ENCODE peak calls at places on chromosomes 5 and 9, in seven cellular contexts. One of them, this sample, is unnamed. For H3K4me1, the result is how much of the 10 kb centered on the place peaks cover.

GRCh38 chr5:40030661-40031060 is 605.9 kb upstream of the DAB2 start:
- DNase-seq in breast epithelium: no peak
- DNase-seq in stomach: no peak
- DNase-seq in GM12878: no peak
- DNase-seq in spleen: no peak
- DNase-seq in heart left ventricle: no peak
- DNase-seq in A549: no peak
- DNase-seq in this sample: no peak

GRCh38 chr5:57662991-57663390 is 180.4 kb upstream of the ACTBL2 start:
- DNase-seq in breast epithelium: no peak
- DNase-seq in stomach: no peak
- DNase-seq in GM12878: no peak
- DNase-seq in spleen: no peak
- DNase-seq in heart left ventricle: peak
- DNase-seq in A549: no peak
- DNase-seq in this sample: no peak

GRCh38 chr5:10702040-10702629 is 58.9 kb downstream of the DAP start:
- DNase-seq in breast epithelium: no peak
- DNase-seq in stomach: peak
- DNase-seq in GM12878: no peak
- DNase-seq in spleen: no peak
- DNase-seq in heart left ventricle: no peak
- DNase-seq in A549: no peak
- DNase-seq in this sample: no peak

GRCh38 chr5:151700816-151701215 is 14.1 kb upstream of the SPARC start:
- DNase-seq in breast epithelium: no peak
- DNase-seq in stomach: no peak
- DNase-seq in GM12878: peak
- DNase-seq in spleen: no peak
- DNase-seq in heart left ventricle: no peak
- DNase-seq in A549: no peak
- DNase-seq in this sample: no peak

GRCh38 chr9:87201316-87201715 is 254.0 kb upstream of the GAS1 start:
- DNase-seq in breast epithelium: no peak
- DNase-seq in stomach: no peak
- DNase-seq in GM12878: no peak
- DNase-seq in spleen: no peak
- DNase-seq in heart left ventricle: no peak
- DNase-seq in A549: no peak
- DNase-seq in this sample: no peak

GRCh38 chr9:113648586-113648985 is 185.1 kb downstream of the RGS3 start:
- DNase-seq in breast epithelium: no peak
- DNase-seq in stomach: no peak
- DNase-seq in GM12878: no peak
- DNase-seq in spleen: no peak
- DNase-seq in heart left ventricle: no peak
- DNase-seq in A549: no peak
- DNase-seq in this sample: peak

GRCh38 chr9:14769235-14769580 is 46.7 kb upstream of the CER1 start:
- DNase-seq in breast epithelium: no peak
- DNase-seq in stomach: no peak
- DNase-seq in GM12878: no peak
- DNase-seq in spleen: no peak
- DNase-seq in heart left ventricle: no peak
- DNase-seq in A549: no peak
- DNase-seq in this sample: no peak

GRCh38 chr9:134757206-134757975 is 115.8 kb downstream of the COL5A1 start:
- DNase-seq in breast epithelium: no peak
- DNase-seq in stomach: no peak
- DNase-seq in GM12878: no peak
- DNase-seq in spleen: peak
- DNase-seq in heart left ventricle: no peak
- DNase-seq in A549: no peak
- DNase-seq in this sample: no peak

GRCh38 chr5:16995372-16995771 is 59.3 kb upstream of the MYO10 start:
- DNase-seq in breast epithelium: no peak
- DNase-seq in stomach: no peak
- DNase-seq in GM12878: no peak
- DNase-seq in spleen: no peak
- DNase-seq in heart left ventricle: no peak
- DNase-seq in A549: no peak
- DNase-seq in this sample: no peak

GRCh38 chr9:12723409-12724028 is 30.3 kb downstream of the TYRP1 start:
- DNase-seq in breast epithelium: no peak
- DNase-seq in stomach: no peak
- DNase-seq in GM12878: no peak
- DNase-seq in spleen: no peak
- DNase-seq in heart left ventricle: no peak
- DNase-seq in A549: no peak
- DNase-seq in this sample: no peak

GRCh38 chr5:43627028-43627427 is 24.0 kb downstream of the NNT start:
- DNase-seq in breast epithelium: no peak
- DNase-seq in stomach: no peak
- DNase-seq in GM12878: no peak
- DNase-seq in spleen: no peak
- DNase-seq in heart left ventricle: peak
- DNase-seq in A549: peak
- DNase-seq in this sample: no peak

GRCh38 chr5:75512383-75513074 is 838 bp downstream of the POLK start:
- DNase-seq in breast epithelium: no peak
- DNase-seq in stomach: no peak
- DNase-seq in GM12878: no peak
- DNase-seq in spleen: no peak
- DNase-seq in heart left ventricle: no peak
- DNase-seq in A549: no peak
- DNase-seq in this sample: no peak

GRCh38 chr5:158882660-158883059 is 217.1 kb downstream of the EBF1 start:
- DNase-seq in breast epithelium: no peak
- DNase-seq in stomach: no peak
- DNase-seq in GM12878: no peak
- DNase-seq in spleen: no peak
- DNase-seq in heart left ventricle: no peak
- DNase-seq in A549: no peak
- DNase-seq in this sample: no peak

GRCh38 chr5:61277190-61277589 is 54.9 kb upstream of the ZSWIM6 start:
- DNase-seq in breast epithelium: no peak
- DNase-seq in stomach: no peak
- DNase-seq in GM12878: no peak
- DNase-seq in spleen: no peak
- DNase-seq in heart left ventricle: no peak
- DNase-seq in A549: no peak
- DNase-seq in this sample: no peak

GRCh38 chr5:122354293-122354692 is 42.3 kb downstream of the SNCAIP start:
- DNase-seq in breast epithelium: no peak
- DNase-seq in stomach: no peak
- DNase-seq in GM12878: no peak
- DNase-seq in spleen: no peak
- DNase-seq in heart left ventricle: no peak
- DNase-seq in A549: no peak
- DNase-seq in this sample: no peak

GRCh38 chr5:108818613-108819272 is 71.0 kb downstream of the FER start:
- DNase-seq in breast epithelium: no peak
- DNase-seq in stomach: no peak
- DNase-seq in GM12878: peak
- DNase-seq in spleen: no peak
- DNase-seq in heart left ventricle: no peak
- DNase-seq in A549: no peak
- DNase-seq in this sample: no peak

GRCh38 chr5:166781729-166782128 is 1509.7 kb upstream of the WWC1 start:
- DNase-seq in breast epithelium: no peak
- DNase-seq in stomach: no peak
- DNase-seq in GM12878: no peak
- DNase-seq in spleen: no peak
- DNase-seq in heart left ventricle: no peak
- DNase-seq in A549: no peak
- DNase-seq in this sample: no peak

GRCh38 chr5:140252470-140253126 is 50.3 kb downstream of the PFDN1 start:
- DNase-seq in breast epithelium: no peak
- DNase-seq in stomach: no peak
- DNase-seq in GM12878: no peak
- DNase-seq in spleen: no peak
- DNase-seq in heart left ventricle: no peak
- DNase-seq in A549: no peak
- DNase-seq in this sample: no peak

GRCh38 chr5:140250386-140250785 is 52.5 kb downstream of the PFDN1 start:
- DNase-seq in breast epithelium: no peak
- DNase-seq in stomach: no peak
- DNase-seq in GM12878: no peak
- DNase-seq in spleen: no peak
- DNase-seq in heart left ventricle: no peak
- DNase-seq in A549: no peak
- DNase-seq in this sample: no peak

GRCh38 chr5:140253985-140254384 is 48.9 kb downstream of the PFDN1 start:
- DNase-seq in breast epithelium: no peak
- DNase-seq in stomach: peak
- DNase-seq in GM12878: no peak
- DNase-seq in spleen: no peak
- DNase-seq in heart left ventricle: no peak
- DNase-seq in A549: no peak
- DNase-seq in this sample: no peak

GRCh38 chr5:140249536-140249935 is 53.4 kb downstream of the PFDN1 start:
- DNase-seq in breast epithelium: no peak
- DNase-seq in stomach: no peak
- DNase-seq in GM12878: no peak
- DNase-seq in spleen: no peak
- DNase-seq in heart left ventricle: no peak
- DNase-seq in A549: no peak
- DNase-seq in this sample: no peak

DNA sequence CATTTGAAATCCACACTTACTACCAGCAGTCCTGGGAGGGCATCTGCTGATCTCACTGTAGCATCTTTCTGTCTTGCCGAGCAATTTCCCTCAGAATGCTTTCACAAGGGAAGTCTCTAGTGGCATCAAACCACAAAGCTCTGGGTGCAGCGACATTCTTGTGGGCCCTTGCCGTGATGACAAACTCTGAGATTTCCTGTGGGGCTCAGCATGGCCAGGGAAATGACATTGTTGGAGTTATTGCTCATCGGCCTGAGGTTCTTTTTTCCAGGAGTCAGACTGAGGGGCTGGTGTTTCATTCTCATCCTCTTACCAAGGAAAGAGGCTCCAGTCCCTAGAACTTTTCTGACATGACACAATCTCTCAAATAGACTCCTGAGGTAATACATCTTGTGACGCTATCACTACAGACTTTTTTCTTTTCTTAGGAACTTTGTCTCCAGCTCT is 51.4 kb downstream of the PFDN1 start:
- DNase-seq in breast epithelium: no peak
- DNase-seq in stomach: no peak
- DNase-seq in GM12878: peak
- DNase-seq in spleen: no peak
- DNase-seq in heart left ventricle: peak
- DNase-seq in A549: peak
- DNase-seq in this sample: peak
- H3K4me1 ChIP-seq in breast epithelium: under half
- H3K4me1 ChIP-seq in stomach: half or more
- H3K4me1 ChIP-seq in GM12878: under half
- H3K4me1 ChIP-seq in spleen: half or more
- H3K4me1 ChIP-seq in heart left ventricle: half or more
- H3K4me1 ChIP-seq in A549: under half
- H3K4me1 ChIP-seq in this sample: under half

GRCh38 chr5:41870621-41871048 is 410 bp upstream of the OXCT1 start:
- DNase-seq in breast epithelium: no peak
- DNase-seq in stomach: no peak
- DNase-seq in GM12878: no peak
- DNase-seq in spleen: no peak
- DNase-seq in heart left ventricle: no peak
- DNase-seq in A549: no peak
- DNase-seq in this sample: no peak

GRCh38 chr5:41869150-41869738 is 981 bp downstream of the OXCT1 start:
- DNase-seq in breast epithelium: peak
- DNase-seq in stomach: peak
- DNase-seq in GM12878: no peak
- DNase-seq in spleen: peak
- DNase-seq in heart left ventricle: peak
- DNase-seq in A549: no peak
- DNase-seq in this sample: peak

GRCh38 chr5:41874512-41875060 is 4.4 kb upstream of the OXCT1 start:
- DNase-seq in breast epithelium: no peak
- DNase-seq in stomach: no peak
- DNase-seq in GM12878: no peak
- DNase-seq in spleen: no peak
- DNase-seq in heart left ventricle: no peak
- DNase-seq in A549: no peak
- DNase-seq in this sample: no peak

GRCh38 chr5:41871866-41872265 is 1.6 kb upstream of the OXCT1 start:
- DNase-seq in breast epithelium: peak
- DNase-seq in stomach: peak
- DNase-seq in GM12878: no peak
- DNase-seq in spleen: no peak
- DNase-seq in heart left ventricle: peak
- DNase-seq in A549: no peak
- DNase-seq in this sample: no peak

GRCh38 chr5:41869739-41870620 is at the start of gene OXCT1:
- DNase-seq in breast epithelium: peak
- DNase-seq in stomach: peak
- DNase-seq in GM12878: peak
- DNase-seq in spleen: peak
- DNase-seq in heart left ventricle: peak
- DNase-seq in A549: peak
- DNase-seq in this sample: peak
- TF ChIP-seq POLR2A in breast epithelium: peak
- TF ChIP-seq POLR2A in stomach: peak
- TF ChIP-seq POLR2A in GM12878: peak
- TF ChIP-seq POLR2A in spleen: peak
- TF ChIP-seq POLR2A in heart left ventricle: no peak
- TF ChIP-seq POLR2A in A549: no peak
- TF ChIP-seq POLR2A in this sample: no peak

GRCh38 chr9:75002422-75003023 is 25.6 kb downstream of the CARNMT1 start:
- DNase-seq in breast epithelium: no peak
- DNase-seq in stomach: no peak
- DNase-seq in GM12878: no peak
- DNase-seq in spleen: no peak
- DNase-seq in heart left ventricle: no peak
- DNase-seq in A549: no peak
- DNase-seq in this sample: no peak
- TF ChIP-seq CTCF in breast epithelium: no peak
- TF ChIP-seq CTCF in stomach: no peak
- TF ChIP-seq CTCF in GM12878: no peak
- TF ChIP-seq CTCF in spleen: no peak
- TF ChIP-seq CTCF in heart left ventricle: no peak
- TF ChIP-seq CTCF in A549: no peak
- TF ChIP-seq CTCF in this sample: no peak

DNA sequence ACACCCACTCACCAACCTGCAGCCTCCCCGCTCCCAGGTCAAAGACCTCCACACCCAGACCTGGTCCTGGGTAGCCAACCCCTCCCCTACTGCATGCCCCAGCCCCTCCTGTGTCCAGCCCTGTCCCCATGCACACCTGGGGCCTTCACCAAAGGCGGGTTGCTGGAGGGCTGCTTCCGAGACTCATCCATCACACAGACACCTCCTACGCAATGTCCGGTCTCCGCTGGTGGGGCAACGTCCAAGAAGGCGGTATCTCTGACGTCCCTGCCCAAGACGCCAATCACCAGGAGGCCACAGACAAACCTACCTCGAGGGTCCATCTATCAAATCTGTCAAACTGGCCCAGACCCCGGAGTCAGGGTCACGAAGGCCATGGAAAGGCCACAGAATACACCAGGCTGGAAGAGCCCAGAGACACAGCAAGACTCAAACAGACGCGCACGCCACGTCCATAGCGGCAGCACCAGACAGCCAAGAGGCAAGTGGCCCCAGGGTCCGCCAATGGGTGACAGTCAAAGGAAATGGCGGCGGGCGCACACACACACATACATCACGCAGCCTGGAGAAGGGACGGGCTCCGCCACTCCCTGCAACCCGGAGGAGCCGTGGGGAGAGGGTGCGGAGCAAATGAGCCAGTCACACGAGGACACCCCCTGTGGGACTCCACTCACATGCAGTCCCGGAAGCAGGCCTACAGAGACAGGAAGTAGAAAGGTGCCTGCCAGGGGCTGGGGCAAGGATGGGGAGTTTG is 10.7 kb downstream of the NACC2 start:
- DNase-seq in breast epithelium: no peak
- DNase-seq in stomach: no peak
- DNase-seq in GM12878: no peak
- DNase-seq in spleen: no peak
- DNase-seq in heart left ventricle: no peak
- DNase-seq in A549: no peak
- DNase-seq in this sample: no peak
- H3K4me1 ChIP-seq in breast epithelium: under half
- H3K4me1 ChIP-seq in stomach: half or more
- H3K4me1 ChIP-seq in GM12878: under half
- H3K4me1 ChIP-seq in spleen: half or more
- H3K4me1 ChIP-seq in heart left ventricle: half or more
- H3K4me1 ChIP-seq in A549: under half
- H3K4me1 ChIP-seq in this sample: half or more

This sample was measured in upper lobe of left lung.